ENCODE peak calls at places on chromosomes 5 and 9, in four cellular contexts. O is K562, J is HepG2, B is GM12878. S is an unnamed sample.

GRCh38 chr5:146793709-146794108 is 84.8 kb downstream of the PPP2R2B start:
- DNase-seq in J (no peak), B (no peak), O (no peak), S (no peak)

GRCh38 chr9:15975101-15975778 is 422.4 kb downstream of the CCDC171 start:
- DNase-seq in B (no peak), O (no peak), J (no peak), S (no peak)

GRCh38 chr9:115117999-115118470 is at the start of gene TNC:
- DNase-seq in B (no peak), O (no peak), J (no peak), S (peak; percentile 38)

GRCh38 chr5:72441861-72442540 is 65.2 kb downstream of the ZNF366 start:
- DNase-seq in J (no peak), O (no peak), B (no peak), S (no peak)

GRCh38 chr9:104232781-104233341 is 138.8 kb downstream of the SMC2 start:
- DNase-seq in J (no peak), B (no peak), O (no peak), S (no peak)

GRCh38 chr5:119398713-119399492 is 43.1 kb downstream of the TNFAIP8 start:
- DNase-seq in O (no peak), J (peak; percentile 9), B (no peak), S (no peak)

GRCh38 chr9:35522189-35522588 is 32.3 kb downstream of the RUSC2 start:
- DNase-seq in B (no peak), J (no peak), O (no peak), S (peak; percentile 31)

GRCh38 chr5:31186672-31187267 is 6.7 kb upstream of the CDH6 start:
- DNase-seq in J (peak; percentile 37), O (peak; percentile 49), B (no peak), S (no peak)

GRCh38 chr5:68122439-68122906 is 93.1 kb upstream of the PIK3R1 start:
- DNase-seq in J (no peak), B (no peak), O (no peak), S (no peak)

GRCh38 chr9:81557957-81558791 is 131.2 kb downstream of the TLE1 start:
- DNase-seq in B (no peak), J (no peak), O (no peak), S (no peak)

GRCh38 chr5:102974177-102974576 is 145.8 kb downstream of the GIN1 start:
- DNase-seq in B (no peak), O (no peak), J (no peak), S (peak; percentile 24)

GRCh38 chr5:137306903-137307302 is 192.2 kb downstream of the SPOCK1 start:
- DNase-seq in B (no peak), J (no peak), O (no peak), S (no peak)

GRCh38 chr5:77379558-77380061 is 112.5 kb downstream of the WDR41 start:
- DNase-seq in O (no peak), J (no peak), B (peak; percentile 67), S (no peak)

GRCh38 chr5:180611140-180611850 is 20.0 kb upstream of the SCGB3A1 start:
- DNase-seq in B (no peak), O (peak; percentile 73), J (peak; percentile 70), S (peak; percentile 50)

GRCh38 chr5:107831612-107832395 is 161.1 kb upstream of the EFNA5 start:
- DNase-seq in J (no peak), B (no peak), O (no peak), S (no peak)

GRCh38 chr9:6973089-6973488 is 215.3 kb downstream of the KDM4C start:
- DNase-seq in J (no peak), O (no peak), B (no peak), S (no peak)

GRCh38 chr5:4514067-4514648 is 626.0 kb upstream of the ADAMTS16 start:
- DNase-seq in B (no peak), J (no peak), O (no peak), S (no peak)

GRCh38 chr9:22040760-22041159 is 31.7 kb upstream of the CDKN2B start:
- DNase-seq in O (no peak), B (no peak), J (no peak), S (no peak)

GRCh38 chr5:33310471-33310870 is 130.3 kb upstream of the TARS1 start:
- DNase-seq in B (no peak), J (no peak), O (no peak), S (no peak)

GRCh38 chr5:353599-354580 is 32.4 kb downstream of the AHRR start:
- DNase-seq in O (no peak), J (no peak), B (no peak), S (no peak)

GRCh38 chr5:130541617-130542221 is 623.3 kb downstream of the HINT1 start:
- DNase-seq in O (no peak), J (no peak), B (peak; percentile 9), S (no peak)

GRCh38 chr9:36802171-36802920 is 229.7 kb downstream of the MELK start:
- DNase-seq in B (no peak), O (no peak), J (no peak), S (no peak)

GRCh38 chr9:13160051-13160450 is 119.4 kb downstream of the MPDZ start:
- DNase-seq in B (no peak), J (no peak), O (no peak), S (no peak)
- TF ChIP-seq CREM in B (no peak), J (no peak), O (no peak), S (no peak)

GRCh38 chr5:176373100-176373818 is 8.0 kb downstream of the ARL10 start:
- DNase-seq in O (peak; percentile 43), J (no peak), B (no peak), S (no peak)

GRCh38 chr5:176368726-176369125 is 3.4 kb downstream of the ARL10 start:
- DNase-seq in O (no peak), J (no peak), B (no peak), S (no peak)

GRCh38 chr5:176366575-176366894 is 1.2 kb downstream of the ARL10 start:
- DNase-seq in B (no peak), J (no peak), O (no peak), S (no peak)

GRCh38 chr5:176369934-176370711 is 4.8 kb downstream of the ARL10 start:
- DNase-seq in O (no peak), J (no peak), B (no peak), S (no peak)

DNA sequence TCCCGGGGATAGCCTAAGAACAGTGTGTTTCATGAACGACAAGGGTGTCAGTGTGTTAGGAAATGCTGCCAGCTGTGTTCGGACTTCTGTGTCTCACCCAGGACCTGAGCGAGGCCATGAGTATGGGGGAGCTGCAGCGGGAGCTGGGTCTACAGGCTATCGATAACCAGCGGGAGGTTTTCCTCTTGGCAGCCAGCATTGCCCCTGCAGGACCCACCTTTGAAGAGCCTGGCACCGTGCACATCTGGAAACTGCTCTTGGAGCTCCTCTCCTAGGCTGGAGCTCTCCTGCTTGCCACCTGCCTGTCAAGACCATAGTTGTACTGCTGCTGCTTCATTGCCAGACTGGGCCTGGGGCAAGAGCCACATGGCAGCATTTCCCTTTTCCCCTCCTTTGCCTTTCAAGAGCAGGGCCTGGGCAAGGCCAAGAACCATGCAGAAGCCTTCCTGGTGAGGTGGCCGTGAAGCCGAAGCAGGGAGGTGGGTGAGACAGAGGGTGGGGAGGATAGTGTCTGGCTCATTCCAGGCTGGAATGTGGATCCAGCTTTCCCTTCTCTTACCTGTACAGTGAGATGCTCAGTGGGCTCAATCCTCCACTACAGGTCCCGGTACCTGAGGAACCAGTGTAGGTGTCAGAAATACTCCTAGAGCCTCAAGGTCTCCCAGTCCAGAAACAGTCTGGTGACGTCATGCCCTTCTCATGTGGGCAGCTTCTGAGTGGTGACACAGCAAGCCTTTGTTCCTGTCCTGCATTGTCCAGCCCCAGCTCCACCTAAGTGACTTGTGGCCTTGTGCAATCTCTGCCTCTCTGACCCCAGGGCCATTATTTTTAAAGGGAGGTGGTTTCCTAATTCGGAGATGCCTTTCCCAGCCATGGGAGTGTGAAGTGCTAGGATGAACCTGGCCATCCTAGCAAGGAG is 6.6 kb downstream of the ARL10 start:
- DNase-seq in J (peak; percentile 90), B (no peak), O (peak; percentile 52), S (no peak)
- TF ChIP-seq TCF7 in J (no peak), B (no peak), O (no peak), S (no peak)

GRCh38 chr5:14133394-14133793 is 9.7 kb upstream of the TRIO start:
- DNase-seq in J (no peak), B (no peak), O (no peak), S (no peak)
- TF ChIP-seq CREM in J (no peak), B (no peak), O (no peak), S (no peak)

GRCh38 chr5:143986567-143987242 is 174.7 kb downstream of the HMHB1 start:
- DNase-seq in J (no peak), O (no peak), B (no peak), S (no peak)
- TF ChIP-seq TCF7 in J (no peak), O (no peak), B (no peak), S (no peak)

GRCh38 chr9:136049451-136050265 is 45.4 kb downstream of the NACC2 start:
- DNase-seq in B (no peak), O (no peak), J (no peak), S (no peak)
- TF ChIP-seq CREM in B (no peak), O (no peak), J (no peak), S (no peak)

GRCh38 chr9:123680382-123680781 is 249.5 kb downstream of the DENND1A start:
- DNase-seq in O (no peak), B (no peak), J (no peak), S (no peak)

GRCh38 chr9:123682746-123683145 is 247.2 kb downstream of the DENND1A start:
- DNase-seq in B (no peak), J (no peak), O (no peak), S (no peak)

GRCh38 chr9:123678878-123679329 is 251.0 kb downstream of the DENND1A start:
- DNase-seq in B (no peak), O (no peak), J (peak; percentile 76), S (no peak)

GRCh38 chr9:123678038-123678877 is 251.7 kb downstream of the DENND1A start:
- DNase-seq in B (no peak), J (peak; percentile 84), O (no peak), S (no peak)

DNA sequence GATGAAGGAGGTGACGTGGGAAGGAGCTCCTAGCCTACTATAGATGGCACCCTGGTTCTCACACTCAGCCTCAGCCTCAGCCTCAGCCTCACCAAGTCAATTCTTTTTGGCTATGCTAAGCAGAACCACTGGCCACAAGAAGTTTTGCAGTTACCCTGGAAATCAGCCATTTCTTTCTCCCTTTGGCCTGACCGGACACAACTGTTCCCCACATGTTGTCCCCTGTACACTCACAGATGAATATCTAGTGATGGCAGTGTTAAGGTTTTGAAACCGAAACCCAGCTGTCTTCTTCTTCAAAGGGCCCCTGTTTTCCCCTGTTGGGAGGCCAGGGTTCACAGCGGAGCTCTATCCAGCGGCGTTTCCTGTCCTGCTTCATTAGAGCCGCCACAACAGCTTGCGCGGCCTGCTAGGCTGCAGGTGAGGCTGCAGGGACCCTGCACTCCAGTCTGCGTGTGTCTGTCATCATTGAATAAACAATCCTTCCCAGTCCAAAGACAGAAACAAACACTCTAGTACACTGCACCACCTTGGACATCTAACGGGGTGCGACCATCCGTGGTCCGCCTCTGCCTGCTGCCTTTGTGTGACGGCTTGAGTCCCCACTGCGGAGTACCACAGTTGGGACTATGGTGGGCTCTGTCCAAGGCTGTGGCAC is 250.5 kb downstream of the DENND1A start:
- DNase-seq in B (peak; percentile 95), J (peak; percentile 88), O (no peak), S (no peak)
- TF ChIP-seq TCF7 in B (peak; percentile 97), J (peak; percentile 79), O (no peak), S (no peak)

S was measured in WTC11.